ENCODE peak calls at places on chromosomes 12 and 14, in ten cellular contexts. Q is Peyer's patch, Z is bronchial epithelial cell, V is uterus, P is aorta, I is RWPE2, Y is brain microvascular endothelial cell, L is neuronal stem cell, F is adrenal gland, M is lung. J is an unnamed sample.

GRCh38 chr12:88185988-88186387 is 43.9 kb downstream of the TMTC3 start:
- DNase-seq in Q (no peak), Z (peak; percentile 88), V (no peak), P (no peak), I (no peak), Y (peak; percentile 79), L (no peak), F (no peak), M (no peak), J (peak; percentile 6)

GRCh38 chr12:126198966-126199692 is 1133.9 kb downstream of the AACS start:
- DNase-seq in Q (no peak), Z (peak; percentile 10), V (no peak), P (no peak), I (no peak), Y (no peak), L (no peak), F (peak; percentile 25), M (no peak), J (peak; percentile 16)

GRCh38 chr12:98998697-98999299 is 353.7 kb downstream of the APAF1 start:
- DNase-seq in Q (no peak), Z (peak; percentile 45), V (no peak), P (no peak), I (no peak), Y (no peak), L (peak; percentile 37), F (no peak), M (no peak), J (no peak)

GRCh38 chr14:76405627-76406026 is 29.7 kb downstream of the ESRRB start:
- DNase-seq in Q (no peak), Z (no peak), V (no peak), P (no peak), I (no peak), Y (no peak), L (no peak), F (no peak), M (no peak), J (no peak)

GRCh38 chr12:124736115-124737039 is 127.3 kb downstream of the SCARB1 start:
- DNase-seq in Q (no peak), Z (no peak), V (no peak), P (no peak), I (no peak), Y (no peak), L (no peak), F (no peak), M (no peak), J (no peak)

GRCh38 chr14:33063521-33063920 is 124.8 kb downstream of the NPAS3 start:
- DNase-seq in Q (no peak), Z (no peak), V (no peak), P (no peak), I (no peak), Y (no peak), L (no peak), F (no peak), M (no peak), J (no peak)

GRCh38 chr14:74881425-74882102 is at the start of gene DLST:
- DNase-seq in Q (peak; percentile 93), Z (peak; percentile 61), V (peak; percentile 88), P (peak; percentile 91), I (peak; percentile 94), Y (peak; percentile 75), L (peak; percentile 84), F (peak; percentile 88), M (peak; percentile 86), J (peak; percentile 81)

GRCh38 chr12:104063712-104064030 is 660 bp upstream of the HCFC2 start:
- DNase-seq in Q (peak; percentile 55), Z (peak; percentile 26), V (no peak), P (no peak), I (no peak), Y (peak; percentile 28), L (no peak), F (no peak), M (no peak), J (no peak)

DNA sequence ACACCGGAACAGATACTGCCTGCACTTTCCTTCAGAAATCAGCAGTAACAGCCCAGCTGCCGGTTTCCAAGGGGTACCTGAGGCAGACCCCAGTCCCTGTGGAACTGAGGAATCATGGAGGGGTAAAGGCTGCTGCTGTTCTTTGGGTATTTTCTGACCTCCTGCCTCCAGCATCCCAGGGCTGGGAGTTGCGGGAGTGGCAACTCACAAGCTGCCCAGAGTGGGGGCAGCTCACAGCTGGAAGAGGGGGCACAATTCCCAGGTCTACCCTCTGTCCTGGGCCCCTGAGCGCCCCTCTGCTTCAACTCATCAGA is 9.6 kb downstream of the ZNF605 start:
- DNase-seq in Q (no peak), Z (no peak), V (no peak), P (no peak), I (no peak), Y (no peak), L (no peak), F (no peak), M (no peak), J (no peak)
- H3K4me3 ChIP-seq in Q (no peak overlapping the region), Z (no peak overlapping the region), V (no peak overlapping the region), P (no peak overlapping the region), I (no peak overlapping the region), Y (no peak overlapping the region), L (no peak overlapping the region), F (no peak overlapping the region), M (no peak overlapping the region), J (no peak overlapping the region)

GRCh38 chr12:3038931-3039510 is 38.2 kb upstream of the TSPAN9 start:
- DNase-seq in Q (no peak), Z (no peak), V (no peak), P (no peak), I (no peak), Y (no peak), L (no peak), F (no peak), M (no peak), J (no peak)

GRCh38 chr12:3042394-3042793 is 34.8 kb upstream of the TSPAN9 start:
- DNase-seq in Q (peak; percentile 68), Z (no peak), V (no peak), P (no peak), I (peak; percentile 58), Y (no peak), L (no peak), F (no peak), M (no peak), J (no peak)

GRCh38 chr12:3041558-3042164 is 35.5 kb upstream of the TSPAN9 start:
- DNase-seq in Q (peak; percentile 71), Z (peak; percentile 67), V (peak; percentile 47), P (peak; percentile 72), I (peak; percentile 73), Y (peak; percentile 72), L (peak; percentile 68), F (peak; percentile 48), M (peak; percentile 55), J (peak; percentile 67)

GRCh38 chr12:3040026-3040656 is 37.0 kb upstream of the TSPAN9 start:
- DNase-seq in Q (no peak), Z (no peak), V (no peak), P (no peak), I (peak; percentile 64), Y (no peak), L (no peak), F (no peak), M (no peak), J (no peak)

DNA sequence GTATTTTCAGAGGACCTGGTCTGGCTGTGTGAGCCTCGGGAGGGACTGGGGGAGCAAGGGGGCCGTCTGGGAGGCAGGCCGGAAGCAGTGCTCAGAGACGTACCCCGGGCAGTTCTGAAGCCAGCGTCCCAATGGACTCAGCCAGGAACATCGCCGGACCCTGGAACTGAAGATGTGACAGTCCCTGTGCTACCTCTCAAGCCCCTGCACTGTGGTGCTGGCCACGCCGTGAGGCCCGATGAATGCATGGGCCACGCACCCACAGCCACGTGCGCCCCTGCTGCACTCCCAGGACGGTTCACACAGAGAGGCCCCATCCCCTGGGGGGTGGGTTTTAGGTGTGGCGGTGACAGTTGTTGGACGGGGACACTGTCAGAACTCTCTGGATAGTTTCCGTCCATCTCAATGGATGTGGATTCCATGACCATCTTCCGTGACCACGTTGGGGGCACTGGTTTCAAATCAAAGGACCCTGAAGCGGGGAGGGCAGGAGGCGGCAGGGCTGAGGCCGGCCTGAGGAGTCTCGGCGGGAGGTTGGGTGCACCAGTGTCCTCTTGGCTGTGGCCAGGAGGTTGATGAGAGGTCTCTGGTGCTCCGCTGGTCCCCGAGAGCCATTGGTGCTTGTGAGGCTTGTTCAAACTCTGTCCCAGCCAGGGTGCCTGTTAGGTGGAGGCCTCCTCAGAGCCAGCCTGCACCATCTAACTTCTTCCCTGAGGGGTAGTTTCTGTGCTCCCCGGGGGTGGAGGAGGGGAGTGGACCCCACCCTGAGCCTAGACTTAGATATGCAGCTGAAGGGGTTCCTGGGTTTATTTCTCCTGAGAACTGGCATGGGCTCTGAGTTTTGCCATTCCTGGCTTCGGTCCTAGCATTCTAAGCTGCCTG is 36.3 kb upstream of the TSPAN9 start:
- DNase-seq in Q (peak; percentile 37), Z (no peak), V (no peak), P (no peak), I (peak; percentile 68), Y (no peak), L (no peak), F (no peak), M (no peak), J (no peak)
- H3K36me3 ChIP-seq in Q (no peaks in the 10 kb centered on the region), Z (no peaks in the 10 kb centered on the region), V (no peaks in the 10 kb centered on the region), P (peaks cover 4% of the 10 kb centered on the region), I (peaks cover 8% of the 10 kb centered on the region), Y (peaks cover 13% of the 10 kb centered on the region), L (peaks cover 39% of the 10 kb centered on the region), F (no peaks in the 10 kb centered on the region), M (no peaks in the 10 kb centered on the region), J (peaks cover 13% of the 10 kb centered on the region)

GRCh38 chr12:3367750-3368444 is 123.1 kb upstream of the PRMT8 start:
- DNase-seq in Q (no peak), Z (no peak), V (no peak), P (no peak), I (no peak), Y (no peak), L (no peak), F (no peak), M (no peak), J (no peak)

GRCh38 chr12:3365416-3366385 is 125.3 kb upstream of the PRMT8 start:
- DNase-seq in Q (no peak), Z (peak; percentile 6), V (no peak), P (no peak), I (no peak), Y (no peak), L (peak; percentile 39), F (peak; percentile 39), M (no peak), J (no peak)

GRCh38 chr12:3364661-3365264 is 126.2 kb upstream of the PRMT8 start:
- DNase-seq in Q (no peak), Z (no peak), V (no peak), P (no peak), I (no peak), Y (no peak), L (no peak), F (no peak), M (no peak), J (no peak)

GRCh38 chr12:3364226-3364625 is 126.8 kb upstream of the PRMT8 start:
- DNase-seq in Q (no peak), Z (no peak), V (no peak), P (no peak), I (no peak), Y (no peak), L (no peak), F (no peak), M (no peak), J (no peak)

GRCh38 chr12:3366451-3367155 is 124.4 kb upstream of the PRMT8 start:
- DNase-seq in Q (no peak), Z (no peak), V (no peak), P (no peak), I (no peak), Y (no peak), L (no peak), F (no peak), M (no peak), J (no peak)
- H3K4me3 ChIP-seq in Q (peak overlapping the region; percentile 36), Z (peak overlapping the region; percentile 6), V (no peak overlapping the region), P (no peak overlapping the region), I (peak overlapping the region; percentile 34), Y (no peak overlapping the region), L (no peak overlapping the region), F (no peak overlapping the region), M (no peak overlapping the region), J (no peak overlapping the region)

GRCh38 chr12:132936163-132936562 is 19.9 kb downstream of the ZNF605 start:
- DNase-seq in Q (no peak), Z (no peak), V (no peak), P (no peak), I (no peak), Y (no peak), L (no peak), F (no peak), M (no peak), J (no peak)
- H3K36me3 ChIP-seq in Q (peaks cover 24% of the 10 kb centered on the region), Z (no peaks in the 10 kb centered on the region), V (no peaks in the 10 kb centered on the region), P (peaks cover 6% of the 10 kb centered on the region), I (peaks cover 5% of the 10 kb centered on the region), Y (peaks cover 16% of the 10 kb centered on the region), L (peaks cover 44% of the 10 kb centered on the region), F (no peaks in the 10 kb centered on the region), M (peaks cover 23% of the 10 kb centered on the region), J (peaks cover 18% of the 10 kb centered on the region)